ENCODE peak calls at places on chromosome 13, in six cellular contexts. One of them, this sample, is unnamed.

GRCh38 chr13:112438515-112438914 is 62.4 kb downstream of the SPACA7 start:
- DNase-seq in heart right ventricle: no peak
- DNase-seq in B cell: no peak
- DNase-seq in astrocyte of the cerebellum: no peak
- DNase-seq in CD4-positive, alpha-beta T cell: no peak
- DNase-seq in H9: no peak
- DNase-seq in this sample: no peak

GRCh38 chr13:97976551-97977375 is 23.3 kb downstream of the IPO5 start:
- DNase-seq in B cell: no peak
- DNase-seq in heart right ventricle: peak
- DNase-seq in astrocyte of the cerebellum: no peak
- DNase-seq in CD4-positive, alpha-beta T cell: no peak
- DNase-seq in H9: peak
- DNase-seq in this sample: peak

GRCh38 chr13:39106216-39106995 is 68.2 kb downstream of the NHLRC3 start:
- DNase-seq in astrocyte of the cerebellum: no peak
- DNase-seq in heart right ventricle: no peak
- DNase-seq in B cell: no peak
- DNase-seq in H9: no peak
- DNase-seq in CD4-positive, alpha-beta T cell: no peak
- DNase-seq in this sample: no peak

GRCh38 chr13:46552302-46552680 is 679 bp upstream of the LRCH1 start:
- DNase-seq in B cell: peak
- DNase-seq in heart right ventricle: no peak
- DNase-seq in CD4-positive, alpha-beta T cell: no peak
- DNase-seq in astrocyte of the cerebellum: no peak
- DNase-seq in H9: no peak
- DNase-seq in this sample: no peak

GRCh38 chr13:99501952-99502310 is 659 bp downstream of the TM9SF2 start:
- DNase-seq in B cell: peak
- DNase-seq in H9: no peak
- DNase-seq in CD4-positive, alpha-beta T cell: no peak
- DNase-seq in heart right ventricle: no peak
- DNase-seq in astrocyte of the cerebellum: no peak
- DNase-seq in this sample: no peak

GRCh38 chr13:113539822-113540221 is 44.7 kb upstream of the TFDP1 start:
- DNase-seq in heart right ventricle: no peak
- DNase-seq in astrocyte of the cerebellum: no peak
- DNase-seq in CD4-positive, alpha-beta T cell: no peak
- DNase-seq in H9: peak
- DNase-seq in B cell: no peak
- DNase-seq in this sample: no peak

GRCh38 chr13:80556291-80556690 is 215.4 kb upstream of the SPRY2 start:
- DNase-seq in B cell: no peak
- DNase-seq in heart right ventricle: no peak
- DNase-seq in astrocyte of the cerebellum: peak
- DNase-seq in CD4-positive, alpha-beta T cell: no peak
- DNase-seq in H9: no peak
- DNase-seq in this sample: no peak

GRCh38 chr13:97911311-97912138 is 42.0 kb upstream of the IPO5 start:
- DNase-seq in H9: peak
- DNase-seq in B cell: peak
- DNase-seq in astrocyte of the cerebellum: no peak
- DNase-seq in CD4-positive, alpha-beta T cell: no peak
- DNase-seq in heart right ventricle: no peak
- DNase-seq in this sample: peak

GRCh38 chr13:89457977-89458376 is 1786.8 kb downstream of the SLITRK5 start:
- DNase-seq in astrocyte of the cerebellum: peak
- DNase-seq in heart right ventricle: no peak
- DNase-seq in H9: no peak
- DNase-seq in B cell: no peak
- DNase-seq in CD4-positive, alpha-beta T cell: no peak
- DNase-seq in this sample: no peak

GRCh38 chr13:89053418-89053817 is 1382.2 kb downstream of the SLITRK5 start:
- DNase-seq in B cell: no peak
- DNase-seq in CD4-positive, alpha-beta T cell: no peak
- DNase-seq in H9: no peak
- DNase-seq in heart right ventricle: no peak
- DNase-seq in astrocyte of the cerebellum: no peak
- DNase-seq in this sample: no peak

GRCh38 chr13:78045916-78046315 is 127.3 kb upstream of the EDNRB start:
- DNase-seq in CD4-positive, alpha-beta T cell: no peak
- DNase-seq in heart right ventricle: peak
- DNase-seq in astrocyte of the cerebellum: no peak
- DNase-seq in B cell: no peak
- DNase-seq in H9: no peak
- DNase-seq in this sample: no peak

GRCh38 chr13:22648325-22648758 is 532.4 kb upstream of the SGCG start:
- DNase-seq in B cell: no peak
- DNase-seq in heart right ventricle: no peak
- DNase-seq in astrocyte of the cerebellum: no peak
- DNase-seq in CD4-positive, alpha-beta T cell: no peak
- DNase-seq in H9: peak
- DNase-seq in this sample: no peak

GRCh38 chr13:105936816-105937215 is 598.6 kb downstream of the EFNB2 start:
- DNase-seq in CD4-positive, alpha-beta T cell: no peak
- DNase-seq in astrocyte of the cerebellum: peak
- DNase-seq in heart right ventricle: no peak
- DNase-seq in B cell: no peak
- DNase-seq in H9: no peak
- DNase-seq in this sample: no peak

GRCh38 chr13:50760751-50761150 is 82.7 kb downstream of the DLEU7 start:
- DNase-seq in B cell: no peak
- DNase-seq in H9: no peak
- DNase-seq in astrocyte of the cerebellum: no peak
- DNase-seq in heart right ventricle: no peak
- DNase-seq in CD4-positive, alpha-beta T cell: no peak
- DNase-seq in this sample: no peak

GRCh38 chr13:109426690-109426990 is 359.7 kb downstream of the IRS2 start:
- DNase-seq in astrocyte of the cerebellum: no peak
- DNase-seq in CD4-positive, alpha-beta T cell: no peak
- DNase-seq in B cell: no peak
- DNase-seq in H9: no peak
- DNase-seq in heart right ventricle: no peak
- DNase-seq in this sample: no peak

GRCh38 chr13:38941353-38941945 is 49.2 kb downstream of the STOML3 start:
- DNase-seq in heart right ventricle: no peak
- DNase-seq in H9: no peak
- DNase-seq in CD4-positive, alpha-beta T cell: no peak
- DNase-seq in astrocyte of the cerebellum: no peak
- DNase-seq in B cell: no peak
- DNase-seq in this sample: no peak

GRCh38 chr13:81872581-81872980 is 1531.7 kb upstream of the SPRY2 start:
- DNase-seq in B cell: no peak
- DNase-seq in heart right ventricle: no peak
- DNase-seq in H9: peak
- DNase-seq in CD4-positive, alpha-beta T cell: no peak
- DNase-seq in astrocyte of the cerebellum: peak
- DNase-seq in this sample: no peak
- TF ChIP-seq CTCF in B cell: no peak
- TF ChIP-seq CTCF in heart right ventricle: no peak
- TF ChIP-seq CTCF in H9: peak
- TF ChIP-seq CTCF in CD4-positive, alpha-beta T cell: no peak
- TF ChIP-seq CTCF in astrocyte of the cerebellum: peak
- TF ChIP-seq CTCF in this sample: peak

DNA sequence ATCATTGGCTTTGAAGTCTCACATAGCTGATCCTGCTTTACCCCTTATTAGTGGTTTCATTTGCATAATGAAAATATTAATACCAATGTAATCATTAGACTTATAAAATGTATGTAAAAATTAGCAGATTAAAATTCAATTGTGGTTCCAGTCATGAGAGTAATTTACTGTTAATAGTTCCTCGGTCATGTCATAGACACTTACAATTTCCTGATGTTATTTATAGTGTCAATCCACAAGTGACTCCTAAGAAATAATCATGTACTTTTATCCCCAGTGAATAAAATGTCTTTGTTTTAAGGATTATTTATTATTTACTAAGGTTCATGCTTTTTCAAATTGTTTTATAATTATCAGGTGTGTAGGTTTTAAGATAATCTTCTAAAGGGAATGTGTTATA is 138.5 kb downstream of the PCDH9 start:
- DNase-seq in H9: no peak
- DNase-seq in heart right ventricle: no peak
- DNase-seq in B cell: no peak
- DNase-seq in CD4-positive, alpha-beta T cell: no peak
- DNase-seq in astrocyte of the cerebellum: no peak
- DNase-seq in this sample: no peak
- TF ChIP-seq CTCF in H9: no peak
- TF ChIP-seq CTCF in heart right ventricle: no peak
- TF ChIP-seq CTCF in B cell: no peak
- TF ChIP-seq CTCF in CD4-positive, alpha-beta T cell: no peak
- TF ChIP-seq CTCF in astrocyte of the cerebellum: no peak
- TF ChIP-seq CTCF in this sample: no peak

GRCh38 chr13:33694546-33694945 is 123.4 kb upstream of the RFC3 start:
- DNase-seq in B cell: no peak
- DNase-seq in heart right ventricle: no peak
- DNase-seq in H9: no peak
- DNase-seq in CD4-positive, alpha-beta T cell: no peak
- DNase-seq in astrocyte of the cerebellum: no peak
- DNase-seq in this sample: no peak

GRCh38 chr13:33696530-33696929 is 121.4 kb upstream of the RFC3 start:
- DNase-seq in heart right ventricle: no peak
- DNase-seq in CD4-positive, alpha-beta T cell: no peak
- DNase-seq in B cell: no peak
- DNase-seq in H9: no peak
- DNase-seq in astrocyte of the cerebellum: no peak
- DNase-seq in this sample: no peak

GRCh38 chr13:33690321-33690720 is 127.6 kb upstream of the RFC3 start:
- DNase-seq in H9: no peak
- DNase-seq in heart right ventricle: no peak
- DNase-seq in B cell: no peak
- DNase-seq in astrocyte of the cerebellum: no peak
- DNase-seq in CD4-positive, alpha-beta T cell: no peak
- DNase-seq in this sample: no peak

GRCh38 chr13:33691980-33692379 is 126.0 kb upstream of the RFC3 start:
- DNase-seq in CD4-positive, alpha-beta T cell: no peak
- DNase-seq in heart right ventricle: no peak
- DNase-seq in B cell: no peak
- DNase-seq in astrocyte of the cerebellum: no peak
- DNase-seq in H9: no peak
- DNase-seq in this sample: no peak

DNA sequence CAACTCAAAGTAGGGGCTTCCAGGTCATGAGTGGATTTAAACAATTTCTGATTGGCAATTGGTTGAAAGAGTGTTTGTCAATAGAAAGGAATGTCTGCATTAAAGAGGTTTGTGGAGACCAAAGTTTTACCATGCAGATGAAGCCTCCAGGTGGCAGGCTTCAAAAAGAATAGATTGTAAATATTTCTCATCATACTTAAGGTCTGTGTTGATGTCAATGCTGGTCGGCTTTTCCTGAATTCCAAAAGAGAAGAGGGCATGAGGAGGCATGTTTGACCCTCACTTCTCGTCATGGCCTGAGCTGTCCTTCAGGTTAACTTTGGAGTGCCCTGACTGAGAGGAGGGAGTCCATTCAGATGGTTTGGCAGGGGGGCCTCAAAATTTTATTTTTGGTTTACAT is 125.4 kb upstream of the RFC3 start:
- DNase-seq in heart right ventricle: no peak
- DNase-seq in astrocyte of the cerebellum: no peak
- DNase-seq in B cell: no peak
- DNase-seq in CD4-positive, alpha-beta T cell: no peak
- DNase-seq in H9: no peak
- DNase-seq in this sample: no peak
- TF ChIP-seq CTCF in heart right ventricle: no peak
- TF ChIP-seq CTCF in astrocyte of the cerebellum: no peak
- TF ChIP-seq CTCF in B cell: no peak
- TF ChIP-seq CTCF in CD4-positive, alpha-beta T cell: no peak
- TF ChIP-seq CTCF in H9: no peak
- TF ChIP-seq CTCF in this sample: no peak

GRCh38 chr13:30406779-30407416 is 15.4 kb upstream of the UBE2L5 start:
- DNase-seq in astrocyte of the cerebellum: no peak
- DNase-seq in CD4-positive, alpha-beta T cell: no peak
- DNase-seq in H9: no peak
- DNase-seq in heart right ventricle: no peak
- DNase-seq in B cell: no peak
- DNase-seq in this sample: no peak
- TF ChIP-seq CTCF in astrocyte of the cerebellum: no peak
- TF ChIP-seq CTCF in CD4-positive, alpha-beta T cell: no peak
- TF ChIP-seq CTCF in H9: no peak
- TF ChIP-seq CTCF in heart right ventricle: no peak
- TF ChIP-seq CTCF in B cell: no peak
- TF ChIP-seq CTCF in this sample: no peak

This sample was measured in GM10248.